ENCODE peak calls at places on chromosome 21, in ten cellular contexts. V, A, I, C, E, S, O, J, D and Z are unnamed samples. For H3K4me1, the result is how much of the 10 kb centered on the place peaks cover.

GRCh38 chr21:26842976-26843911 is 2.0 kb downstream of the ADAMTS1 start:
- DNase-seq in V (peak), A (peak), I (no peak), C (peak), E (peak), S (peak), O (peak), J (peak), D (peak), Z (peak)

GRCh38 chr21:46114963-46115362 is 17.1 kb downstream of the COL6A2 start:
- DNase-seq in V (peak), A (no peak), I (no peak), C (peak), E (no peak), S (no peak), O (no peak), J (no peak), D (peak), Z (no peak)

GRCh38 chr21:29332461-29333354 is 34.0 kb downstream of the BACH1 start:
- DNase-seq in V (no peak), A (no peak), I (no peak), C (no peak), E (no peak), S (no peak), O (peak), J (no peak), D (no peak), Z (no peak)

GRCh38 chr21:29365636-29366305 is 67.0 kb downstream of the BACH1 start:
- DNase-seq in V (no peak), A (no peak), I (no peak), C (no peak), E (no peak), S (no peak), O (no peak), J (no peak), D (no peak), Z (no peak)

GRCh38 chr21:32726742-32727477 is 903 bp downstream of the SYNJ1 start:
- DNase-seq in V (peak), A (peak), I (peak), C (no peak), E (no peak), S (peak), O (peak), J (no peak), D (peak), Z (peak)

GRCh38 chr21:14826630-14827029 is 238.2 kb downstream of the NRIP1 start:
- DNase-seq in V (no peak), A (no peak), I (no peak), C (no peak), E (no peak), S (no peak), O (no peak), J (no peak), D (no peak), Z (no peak)

GRCh38 chr21:46255758-46256337 is 27.3 kb upstream of the LSS start:
- DNase-seq in V (no peak), A (no peak), I (no peak), C (no peak), E (no peak), S (no peak), O (no peak), J (no peak), D (no peak), Z (no peak)

GRCh38 chr21:15498455-15498854 is 231.3 kb upstream of the USP25 start:
- DNase-seq in V (no peak), A (no peak), I (no peak), C (no peak), E (no peak), S (no peak), O (no peak), J (no peak), D (no peak), Z (no peak)

GRCh38 chr21:32508558-32508957 is 76.8 kb downstream of the TCP10L start:
- DNase-seq in V (no peak), A (no peak), I (no peak), C (no peak), E (no peak), S (no peak), O (no peak), J (no peak), D (no peak), Z (no peak)

GRCh38 chr21:42937960-42938580 is 12.6 kb upstream of the ERVH48-1 start:
- DNase-seq in V (no peak), A (no peak), I (no peak), C (no peak), E (no peak), S (no peak), O (no peak), J (no peak), D (no peak), Z (no peak)

GRCh38 chr21:42941696-42942085 is 16.3 kb upstream of the ERVH48-1 start:
- DNase-seq in V (no peak), A (no peak), I (no peak), C (no peak), E (no peak), S (no peak), O (no peak), J (no peak), D (no peak), Z (no peak)

GRCh38 chr21:42942244-42942643 is 16.8 kb upstream of the ERVH48-1 start:
- DNase-seq in V (no peak), A (no peak), I (no peak), C (no peak), E (no peak), S (no peak), O (no peak), J (no peak), D (no peak), Z (no peak)

GRCh38 chr21:42939581-42940413 is 14.4 kb upstream of the ERVH48-1 start:
- DNase-seq in V (peak), A (peak), I (no peak), C (peak), E (peak), S (peak), O (peak), J (peak), D (peak), Z (peak)
- H3K27ac ChIP-seq in V (peak), A (peak), I (no peak), C (no peak), E (peak), S (peak), O (peak), J (peak), D (no peak), Z (peak)

DNA sequence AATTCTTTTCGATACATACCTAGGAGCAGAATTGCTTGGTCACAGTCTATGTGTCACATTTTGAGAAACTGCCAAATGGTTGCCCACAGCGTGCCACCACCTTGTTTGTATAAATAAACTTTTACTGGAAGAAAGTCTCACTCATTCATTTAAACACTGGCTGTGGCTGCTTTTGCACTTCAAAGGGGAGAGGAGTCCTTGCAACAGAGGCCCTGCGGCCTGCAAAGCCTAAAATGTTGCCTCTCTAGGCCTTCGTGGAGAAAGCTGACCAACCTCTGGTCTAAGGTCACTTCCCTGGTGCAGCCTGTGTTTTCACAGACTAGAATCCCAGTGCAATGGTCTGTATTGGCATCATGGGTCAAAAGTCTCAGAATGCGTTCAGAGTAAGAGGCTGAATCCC is 8.3 kb downstream of the RIPK4 start:
- DNase-seq in V (no peak), A (peak), I (no peak), C (no peak), E (no peak), S (no peak), O (no peak), J (peak), D (no peak), Z (no peak)
- H3K4me1 ChIP-seq in V (under half), A (under half), I (under half), C (half or more), E (under half), S (under half), O (under half), J (under half), D (under half), Z (under half)

GRCh38 chr21:37555672-37556261 is 189.2 kb downstream of the DYRK1A start:
- DNase-seq in V (no peak), A (no peak), I (peak), C (no peak), E (no peak), S (no peak), O (no peak), J (no peak), D (no peak), Z (no peak)
- TF ChIP-seq POLR2A in V (peak), A (no peak), I (no peak), C (no peak), E (no peak), S (no peak), O (no peak), J (no peak), D (no peak), Z (no peak)

DNA sequence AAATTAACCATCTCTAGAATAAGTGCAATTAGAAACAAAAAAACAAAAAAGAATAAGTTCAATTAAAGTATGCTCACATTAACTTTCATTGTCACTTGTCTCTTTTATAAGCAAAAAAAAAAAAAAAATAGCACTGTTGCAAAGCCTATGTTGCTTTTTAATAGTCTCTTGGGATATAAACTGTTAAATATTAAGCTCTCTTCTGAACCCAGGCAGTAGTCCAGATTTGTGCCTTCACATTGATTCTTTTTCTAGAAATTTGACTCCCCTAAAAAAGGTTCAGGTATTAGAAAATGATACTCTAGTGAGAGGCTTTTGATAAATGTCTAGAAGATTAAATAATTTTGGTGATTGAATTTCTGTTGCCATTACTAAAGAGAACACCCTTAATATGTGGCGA is 132.0 kb downstream of the ATP5PO start:
- DNase-seq in V (no peak), A (no peak), I (no peak), C (no peak), E (no peak), S (no peak), O (no peak), J (no peak), D (no peak), Z (no peak)
- H3K27ac ChIP-seq in V (no peak), A (no peak), I (no peak), C (no peak), E (no peak), S (no peak), O (no peak), J (no peak), D (no peak), Z (no peak)

DNA sequence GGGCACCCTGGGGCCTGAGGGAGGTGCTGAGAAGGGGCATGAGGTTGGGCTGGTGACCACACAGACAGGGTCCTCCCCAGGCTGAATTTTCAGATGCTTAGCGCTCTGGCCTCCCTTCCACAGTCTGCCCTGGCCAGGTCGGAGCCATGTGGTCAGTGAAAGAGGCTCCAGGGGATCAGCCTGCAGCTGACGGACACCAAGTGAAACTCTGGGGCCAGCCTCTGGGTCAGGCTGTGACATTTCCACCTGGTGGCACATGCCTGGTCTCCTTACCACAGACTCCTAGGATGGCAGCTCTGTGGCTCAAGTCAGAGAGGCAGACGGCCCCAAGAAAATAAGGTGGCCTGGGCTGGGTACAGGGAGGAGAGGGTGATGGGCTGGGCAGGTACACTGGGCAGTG is 20.8 kb upstream of the ADARB1 start:
- DNase-seq in V (no peak), A (no peak), I (no peak), C (no peak), E (no peak), S (no peak), O (no peak), J (no peak), D (no peak), Z (no peak)
- H3K4me1 ChIP-seq in V (under half), A (under half), I (under half), C (under half), E (under half), S (under half), O (under half), J (under half), D (under half), Z (under half)